ENCODE peak calls at places on chromosomes 12 and 14, in six cellular contexts. One of them, this sample, is unnamed.
A peak's percentile ranks its signal among the peaks of the same experiment; 100 is the strongest.

GRCh38 chr14:37874429-37875109 is 279.1 kb downstream of the TTC6 start:
- DNase-seq in HFFc6: peak; percentile 52
- DNase-seq in B cell: peak; percentile 23
- DNase-seq in fibroblast of lung: peak; percentile 25
- DNase-seq in neural progenitor cell: peak; percentile 88
- DNase-seq in lower lobe of right lung: peak; percentile 86
- DNase-seq in this sample: peak; percentile 8

GRCh38 chr14:64680013-64680674 is 24.1 kb upstream of the PLEKHG3 start:
- DNase-seq in lower lobe of right lung: no peak
- DNase-seq in HFFc6: no peak
- DNase-seq in fibroblast of lung: peak; percentile 24
- DNase-seq in B cell: no peak
- DNase-seq in neural progenitor cell: no peak
- DNase-seq in this sample: no peak

GRCh38 chr14:24377660-24378059 is 9.7 kb downstream of the NFATC4 start:
- DNase-seq in neural progenitor cell: no peak
- DNase-seq in HFFc6: no peak
- DNase-seq in lower lobe of right lung: no peak
- DNase-seq in fibroblast of lung: no peak
- DNase-seq in B cell: no peak
- DNase-seq in this sample: no peak

GRCh38 chr12:82862876-82863649 is 176.4 kb downstream of the TMTC2 start:
- DNase-seq in HFFc6: no peak
- DNase-seq in fibroblast of lung: no peak
- DNase-seq in neural progenitor cell: no peak
- DNase-seq in B cell: no peak
- DNase-seq in lower lobe of right lung: no peak
- DNase-seq in this sample: no peak

GRCh38 chr14:73662439-73663056 is 17.8 kb downstream of the DNAL1 start:
- DNase-seq in B cell: no peak
- DNase-seq in fibroblast of lung: peak; percentile 95
- DNase-seq in lower lobe of right lung: no peak
- DNase-seq in neural progenitor cell: peak; percentile 15
- DNase-seq in HFFc6: peak; percentile 94
- DNase-seq in this sample: no peak

GRCh38 chr12:120234643-120235368 is 30.7 kb downstream of the PXN start:
- DNase-seq in B cell: no peak
- DNase-seq in HFFc6: peak; percentile 99
- DNase-seq in fibroblast of lung: peak; percentile 98
- DNase-seq in neural progenitor cell: peak; percentile 71
- DNase-seq in lower lobe of right lung: peak; percentile 78
- DNase-seq in this sample: no peak

GRCh38 chr12:78759387-78759786 is 105.2 kb upstream of the SYT1 start:
- DNase-seq in HFFc6: peak; percentile 21
- DNase-seq in B cell: no peak
- DNase-seq in neural progenitor cell: no peak
- DNase-seq in fibroblast of lung: peak; percentile 69
- DNase-seq in lower lobe of right lung: no peak
- DNase-seq in this sample: no peak

GRCh38 chr14:105903971-105904370 is 377.6 kb downstream of the TMEM121 start:
- DNase-seq in HFFc6: no peak
- DNase-seq in neural progenitor cell: no peak
- DNase-seq in lower lobe of right lung: no peak
- DNase-seq in fibroblast of lung: no peak
- DNase-seq in B cell: no peak
- DNase-seq in this sample: no peak

GRCh38 chr12:51275088-51275487 is 4.9 kb upstream of the SMAGP start:
- DNase-seq in fibroblast of lung: no peak
- DNase-seq in lower lobe of right lung: no peak
- DNase-seq in HFFc6: no peak
- DNase-seq in B cell: no peak
- DNase-seq in neural progenitor cell: peak; percentile 30
- DNase-seq in this sample: no peak

GRCh38 chr12:103547929-103548328 is 39.1 kb upstream of the STAB2 start:
- DNase-seq in lower lobe of right lung: no peak
- DNase-seq in HFFc6: no peak
- DNase-seq in neural progenitor cell: peak; percentile 45
- DNase-seq in fibroblast of lung: no peak
- DNase-seq in B cell: no peak
- DNase-seq in this sample: no peak

GRCh38 chr14:98144964-98145363 is 1127.0 kb downstream of the BCL11B start:
- DNase-seq in B cell: no peak
- DNase-seq in HFFc6: no peak
- DNase-seq in fibroblast of lung: peak; percentile 58
- DNase-seq in neural progenitor cell: no peak
- DNase-seq in lower lobe of right lung: no peak
- DNase-seq in this sample: no peak

GRCh38 chr14:73696466-73697390 is 17.5 kb downstream of the PNMA1 start:
- DNase-seq in fibroblast of lung: peak; percentile 84
- DNase-seq in B cell: no peak
- DNase-seq in lower lobe of right lung: no peak
- DNase-seq in neural progenitor cell: no peak
- DNase-seq in HFFc6: peak; percentile 84
- DNase-seq in this sample: peak; percentile 88

GRCh38 chr12:87317302-87317701 is 711.9 kb downstream of the C12orf50 start:
- DNase-seq in B cell: no peak
- DNase-seq in fibroblast of lung: peak; percentile 29
- DNase-seq in HFFc6: no peak
- DNase-seq in lower lobe of right lung: no peak
- DNase-seq in neural progenitor cell: no peak
- DNase-seq in this sample: no peak

GRCh38 chr14:47674546-47675238 is 713 bp downstream of the MDGA2 start:
- DNase-seq in neural progenitor cell: peak; percentile 65
- DNase-seq in fibroblast of lung: peak; percentile 6
- DNase-seq in lower lobe of right lung: no peak
- DNase-seq in B cell: no peak
- DNase-seq in HFFc6: no peak
- DNase-seq in this sample: no peak

GRCh38 chr12:131827961-131828534 is at the start of gene MMP17:
- DNase-seq in lower lobe of right lung: no peak
- DNase-seq in B cell: peak; percentile 86
- DNase-seq in HFFc6: no peak
- DNase-seq in fibroblast of lung: peak; percentile 62
- DNase-seq in neural progenitor cell: peak; percentile 94
- DNase-seq in this sample: no peak

GRCh38 chr12:117101953-117102833 is 3.0 kb upstream of the TESC start:
- DNase-seq in neural progenitor cell: peak; percentile 73
- DNase-seq in lower lobe of right lung: no peak
- DNase-seq in HFFc6: no peak
- DNase-seq in fibroblast of lung: no peak
- DNase-seq in B cell: no peak
- DNase-seq in this sample: no peak

GRCh38 chr12:88247241-88247643 is 105.1 kb downstream of the TMTC3 start:
- DNase-seq in B cell: no peak
- DNase-seq in HFFc6: peak; percentile 74
- DNase-seq in neural progenitor cell: no peak
- DNase-seq in lower lobe of right lung: no peak
- DNase-seq in fibroblast of lung: peak; percentile 93
- DNase-seq in this sample: no peak

GRCh38 chr12:9364224-9365176 is 156.3 kb upstream of the PZP start:
- DNase-seq in HFFc6: peak; percentile 21
- DNase-seq in lower lobe of right lung: no peak
- DNase-seq in fibroblast of lung: peak; percentile 89
- DNase-seq in B cell: peak; percentile 54
- DNase-seq in neural progenitor cell: peak; percentile 62
- DNase-seq in this sample: peak; percentile 98

GRCh38 chr14:65361920-65362319 is 50.6 kb upstream of the FUT8 start:
- DNase-seq in B cell: no peak
- DNase-seq in lower lobe of right lung: no peak
- DNase-seq in HFFc6: no peak
- DNase-seq in neural progenitor cell: no peak
- DNase-seq in fibroblast of lung: peak; percentile 78
- DNase-seq in this sample: no peak

GRCh38 chr12:85519163-85519562 is 239.1 kb downstream of the ALX1 start:
- DNase-seq in lower lobe of right lung: no peak
- DNase-seq in fibroblast of lung: no peak
- DNase-seq in B cell: no peak
- DNase-seq in neural progenitor cell: peak; percentile 1
- DNase-seq in HFFc6: no peak
- DNase-seq in this sample: no peak
- TF ChIP-seq CTCF in lower lobe of right lung: no peak
- TF ChIP-seq CTCF in fibroblast of lung: no peak
- TF ChIP-seq CTCF in B cell: no peak
- TF ChIP-seq CTCF in neural progenitor cell: no peak
- TF ChIP-seq CTCF in HFFc6: no peak
- TF ChIP-seq CTCF in this sample: no peak

DNA sequence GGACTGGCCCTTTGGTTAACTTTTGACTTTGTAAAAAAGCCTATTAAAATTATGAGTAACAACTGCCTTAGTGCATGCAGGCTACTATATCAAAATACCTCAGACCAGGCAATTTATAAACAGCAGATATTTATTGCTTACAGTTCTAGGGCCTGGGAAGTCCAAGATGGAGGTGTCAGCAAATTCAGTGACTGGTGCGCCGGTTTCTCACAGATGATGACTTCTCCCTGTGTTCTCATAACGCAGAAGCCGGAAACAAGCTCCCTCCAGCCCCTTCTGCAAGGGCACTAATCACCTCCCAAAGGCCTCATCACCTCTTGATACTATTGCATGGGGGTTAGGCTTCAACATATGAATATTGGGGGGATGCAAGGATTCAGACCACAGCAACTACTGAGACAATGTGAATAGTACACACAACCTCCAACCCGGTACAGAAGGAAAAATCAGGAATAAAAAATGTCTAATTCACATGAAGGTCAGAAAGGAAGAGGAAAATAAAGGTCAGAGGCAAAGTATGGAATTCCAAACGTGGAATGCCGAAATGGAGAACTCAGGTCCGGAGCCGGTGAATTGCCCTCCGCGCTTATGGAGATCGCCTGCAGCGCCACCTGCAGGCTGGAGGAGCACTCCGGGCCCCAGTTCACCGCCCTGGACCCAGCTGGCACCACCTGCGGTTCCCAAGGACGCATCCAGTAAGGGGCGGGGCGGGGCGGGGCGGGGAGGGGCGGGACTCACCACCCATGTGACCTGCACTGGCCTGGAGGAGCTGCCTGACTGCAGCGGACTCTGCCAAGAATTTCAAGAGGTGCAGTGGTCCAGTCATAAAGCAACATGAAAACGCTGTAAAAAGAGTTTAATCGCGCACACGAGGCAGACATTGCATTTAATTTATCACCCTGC is 203.4 kb downstream of the KIF26A start:
- DNase-seq in lower lobe of right lung: peak; percentile 51
- DNase-seq in B cell: peak; percentile 17
- DNase-seq in fibroblast of lung: no peak
- DNase-seq in HFFc6: no peak
- DNase-seq in neural progenitor cell: peak; percentile 92
- DNase-seq in this sample: no peak
- TF ChIP-seq CTCF in lower lobe of right lung: peak; percentile 47
- TF ChIP-seq CTCF in B cell: no peak
- TF ChIP-seq CTCF in fibroblast of lung: no peak
- TF ChIP-seq CTCF in HFFc6: peak; percentile 39
- TF ChIP-seq CTCF in neural progenitor cell: peak; percentile 72
- TF ChIP-seq CTCF in this sample: peak; percentile 34

GRCh38 chr14:103003850-103004249 is 53.5 kb downstream of the CDC42BPB start:
- DNase-seq in neural progenitor cell: no peak
- DNase-seq in fibroblast of lung: no peak
- DNase-seq in B cell: no peak
- DNase-seq in HFFc6: no peak
- DNase-seq in lower lobe of right lung: no peak
- DNase-seq in this sample: no peak

GRCh38 chr14:103001651-103002396 is 55.5 kb downstream of the CDC42BPB start:
- DNase-seq in B cell: peak; percentile 49
- DNase-seq in lower lobe of right lung: no peak
- DNase-seq in fibroblast of lung: no peak
- DNase-seq in neural progenitor cell: no peak
- DNase-seq in HFFc6: no peak
- DNase-seq in this sample: peak; percentile 8

GRCh38 chr14:103002578-103003350 is 54.6 kb downstream of the CDC42BPB start:
- DNase-seq in HFFc6: no peak
- DNase-seq in fibroblast of lung: no peak
- DNase-seq in lower lobe of right lung: no peak
- DNase-seq in neural progenitor cell: no peak
- DNase-seq in B cell: no peak
- DNase-seq in this sample: no peak

GRCh38 chr14:103001226-103001625 is 56.1 kb downstream of the CDC42BPB start:
- DNase-seq in lower lobe of right lung: no peak
- DNase-seq in HFFc6: no peak
- DNase-seq in neural progenitor cell: no peak
- DNase-seq in B cell: no peak
- DNase-seq in fibroblast of lung: no peak
- DNase-seq in this sample: no peak

DNA sequence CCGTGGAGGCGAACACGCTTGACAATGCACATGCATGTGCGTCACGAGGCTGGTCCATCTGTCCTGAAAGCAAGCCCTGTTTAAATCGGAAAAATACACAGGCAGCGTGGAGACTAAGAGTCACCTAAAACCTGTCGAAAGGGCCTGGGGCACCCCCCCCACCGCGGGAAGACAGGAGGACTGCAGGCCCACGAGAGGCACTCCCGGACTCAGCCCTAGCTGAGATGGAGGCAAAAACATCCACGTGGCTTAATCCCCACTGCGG is 54.1 kb downstream of the CDC42BPB start:
- DNase-seq in HFFc6: no peak
- DNase-seq in B cell: no peak
- DNase-seq in fibroblast of lung: no peak
- DNase-seq in neural progenitor cell: no peak
- DNase-seq in lower lobe of right lung: no peak
- DNase-seq in this sample: no peak
- TF ChIP-seq CTCF in HFFc6: no peak
- TF ChIP-seq CTCF in B cell: no peak
- TF ChIP-seq CTCF in fibroblast of lung: no peak
- TF ChIP-seq CTCF in neural progenitor cell: no peak
- TF ChIP-seq CTCF in lower lobe of right lung: no peak
- TF ChIP-seq CTCF in this sample: no peak

GRCh38 chr12:57434517-57435223 is at the start of gene INHBC:
- DNase-seq in lower lobe of right lung: no peak
- DNase-seq in B cell: no peak
- DNase-seq in HFFc6: no peak
- DNase-seq in fibroblast of lung: no peak
- DNase-seq in neural progenitor cell: no peak
- DNase-seq in this sample: no peak

GRCh38 chr12:57430117-57430930 is 519 bp downstream of the R3HDM2 start:
- DNase-seq in B cell: no peak
- DNase-seq in fibroblast of lung: peak; percentile 37
- DNase-seq in HFFc6: peak; percentile 6
- DNase-seq in neural progenitor cell: no peak
- DNase-seq in lower lobe of right lung: peak; percentile 69
- DNase-seq in this sample: no peak

GRCh38 chr12:57435288-57435687 is 704 bp downstream of the INHBC start:
- DNase-seq in lower lobe of right lung: no peak
- DNase-seq in fibroblast of lung: no peak
- DNase-seq in HFFc6: no peak
- DNase-seq in neural progenitor cell: no peak
- DNase-seq in B cell: no peak
- DNase-seq in this sample: no peak

GRCh38 chr12:57430931-57431566 is at the start of gene R3HDM2:
- DNase-seq in B cell: peak; percentile 97
- DNase-seq in lower lobe of right lung: peak; percentile 98
- DNase-seq in neural progenitor cell: peak; percentile 95
- DNase-seq in fibroblast of lung: peak; percentile 94
- DNase-seq in HFFc6: peak; percentile 91
- DNase-seq in this sample: peak; percentile 77

DNA sequence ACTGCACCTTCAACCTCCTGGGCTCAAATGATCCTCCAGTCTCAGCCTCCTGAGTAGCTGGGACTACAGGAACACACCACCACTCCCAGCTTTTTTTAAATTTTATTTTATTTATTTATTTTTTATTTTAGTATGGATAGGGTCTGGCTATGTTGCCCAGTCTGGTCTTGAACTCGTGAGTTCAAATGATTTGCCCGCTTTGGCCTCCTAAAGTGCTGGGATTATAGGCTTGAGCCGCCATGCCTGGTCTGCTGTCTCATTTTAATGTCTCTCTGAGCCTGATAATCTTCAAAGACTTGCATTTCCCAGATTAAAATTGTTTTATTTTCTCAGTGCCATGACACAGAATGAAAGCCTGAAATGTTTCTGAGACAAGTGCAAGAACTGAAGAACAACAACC is 1.2 kb upstream of the INHBC start:
- DNase-seq in lower lobe of right lung: no peak
- DNase-seq in fibroblast of lung: no peak
- DNase-seq in neural progenitor cell: no peak
- DNase-seq in B cell: no peak
- DNase-seq in HFFc6: no peak
- DNase-seq in this sample: no peak
- TF ChIP-seq CTCF in lower lobe of right lung: no peak
- TF ChIP-seq CTCF in fibroblast of lung: no peak
- TF ChIP-seq CTCF in neural progenitor cell: no peak
- TF ChIP-seq CTCF in B cell: no peak
- TF ChIP-seq CTCF in HFFc6: no peak
- TF ChIP-seq CTCF in this sample: no peak

This sample was measured in GM12878.